ENCODE peak calls at places on chromosomes 3 and 15, in six cellular contexts. One of them, this sample, is unnamed. For H3K36me3 and H3K4me1, the result is how much of the 10 kb centered on the place peaks cover.

GRCh38 chr15:85414037-85414436 is 33.6 kb downstream of the AKAP13 start:
- DNase-seq in tibial nerve: no peak
- DNase-seq in heart left ventricle: no peak
- DNase-seq in stomach: no peak
- DNase-seq in small intestine: no peak
- DNase-seq in adrenal gland: no peak
- DNase-seq in this sample: no peak

GRCh38 chr3:127855246-127855645 is 32.9 kb upstream of the MGLL start:
- DNase-seq in tibial nerve: no peak
- DNase-seq in heart left ventricle: no peak
- DNase-seq in stomach: no peak
- DNase-seq in small intestine: no peak
- DNase-seq in adrenal gland: no peak
- DNase-seq in this sample: no peak

GRCh38 chr3:113496924-113497323 is 18.0 kb downstream of the SPICE1 start:
- DNase-seq in tibial nerve: no peak
- DNase-seq in heart left ventricle: no peak
- DNase-seq in stomach: no peak
- DNase-seq in small intestine: no peak
- DNase-seq in adrenal gland: no peak
- DNase-seq in this sample: no peak

GRCh38 chr3:55330355-55330754 is 156.8 kb downstream of the WNT5A start:
- DNase-seq in tibial nerve: no peak
- DNase-seq in heart left ventricle: no peak
- DNase-seq in stomach: no peak
- DNase-seq in small intestine: no peak
- DNase-seq in adrenal gland: peak
- DNase-seq in this sample: no peak

GRCh38 chr15:30924353-30924752 is 20.6 kb downstream of the FAN1 start:
- DNase-seq in tibial nerve: no peak
- DNase-seq in heart left ventricle: no peak
- DNase-seq in stomach: no peak
- DNase-seq in small intestine: no peak
- DNase-seq in adrenal gland: no peak
- DNase-seq in this sample: no peak

GRCh38 chr15:32688151-32688639 is 29.6 kb upstream of the GREM1 start:
- DNase-seq in tibial nerve: no peak
- DNase-seq in heart left ventricle: no peak
- DNase-seq in stomach: peak
- DNase-seq in small intestine: no peak
- DNase-seq in adrenal gland: no peak
- DNase-seq in this sample: no peak

GRCh38 chr3:17023006-17023664 is 138.4 kb downstream of the PLCL2 start:
- DNase-seq in tibial nerve: no peak
- DNase-seq in heart left ventricle: no peak
- DNase-seq in stomach: no peak
- DNase-seq in small intestine: no peak
- DNase-seq in adrenal gland: no peak
- DNase-seq in this sample: no peak

GRCh38 chr3:109440353-109440752 is 103.0 kb upstream of the DPPA4 start:
- DNase-seq in tibial nerve: no peak
- DNase-seq in heart left ventricle: no peak
- DNase-seq in stomach: no peak
- DNase-seq in small intestine: no peak
- DNase-seq in adrenal gland: no peak
- DNase-seq in this sample: no peak

GRCh38 chr15:25245801-25246622 is 192.8 kb downstream of the UBE3A start:
- DNase-seq in tibial nerve: no peak
- DNase-seq in heart left ventricle: peak
- DNase-seq in stomach: no peak
- DNase-seq in small intestine: no peak
- DNase-seq in adrenal gland: peak
- DNase-seq in this sample: peak

GRCh38 chr3:33440578-33441321 is 545 bp upstream of the UBP1 start:
- DNase-seq in tibial nerve: peak
- DNase-seq in heart left ventricle: peak
- DNase-seq in stomach: peak
- DNase-seq in small intestine: peak
- DNase-seq in adrenal gland: peak
- DNase-seq in this sample: peak

GRCh38 chr3:194168994-194169393 is 33.0 kb downstream of the HES1 start:
- DNase-seq in tibial nerve: no peak
- DNase-seq in heart left ventricle: no peak
- DNase-seq in stomach: no peak
- DNase-seq in small intestine: no peak
- DNase-seq in adrenal gland: no peak
- DNase-seq in this sample: no peak

GRCh38 chr3:13235079-13235478 is 161.8 kb upstream of the IQSEC1 start:
- DNase-seq in tibial nerve: no peak
- DNase-seq in heart left ventricle: no peak
- DNase-seq in stomach: no peak
- DNase-seq in small intestine: no peak
- DNase-seq in adrenal gland: no peak
- DNase-seq in this sample: no peak

GRCh38 chr3:152905631-152906030 is 70.7 kb downstream of the P2RY1 start:
- DNase-seq in tibial nerve: no peak
- DNase-seq in heart left ventricle: no peak
- DNase-seq in stomach: no peak
- DNase-seq in small intestine: no peak
- DNase-seq in adrenal gland: no peak
- DNase-seq in this sample: no peak

GRCh38 chr15:70141376-70142071 is 43.8 kb upstream of the TLE3 start:
- DNase-seq in tibial nerve: no peak
- DNase-seq in heart left ventricle: no peak
- DNase-seq in stomach: no peak
- DNase-seq in small intestine: no peak
- DNase-seq in adrenal gland: no peak
- DNase-seq in this sample: no peak

GRCh38 chr15:77021803-77022381 is 27.0 kb downstream of the PSTPIP1 start:
- DNase-seq in tibial nerve: no peak
- DNase-seq in heart left ventricle: peak
- DNase-seq in stomach: no peak
- DNase-seq in small intestine: peak
- DNase-seq in adrenal gland: no peak
- DNase-seq in this sample: no peak

GRCh38 chr3:36714343-36714742 is 50.0 kb downstream of the DCLK3 start:
- DNase-seq in tibial nerve: no peak
- DNase-seq in heart left ventricle: no peak
- DNase-seq in stomach: no peak
- DNase-seq in small intestine: no peak
- DNase-seq in adrenal gland: no peak
- DNase-seq in this sample: no peak

GRCh38 chr15:48984021-48984420 is 20.3 kb upstream of the SHC4 start:
- DNase-seq in tibial nerve: no peak
- DNase-seq in heart left ventricle: no peak
- DNase-seq in stomach: no peak
- DNase-seq in small intestine: no peak
- DNase-seq in adrenal gland: no peak
- DNase-seq in this sample: no peak

GRCh38 chr3:157237886-157238285 is 77.9 kb upstream of the CCNL1 start:
- DNase-seq in tibial nerve: no peak
- DNase-seq in heart left ventricle: no peak
- DNase-seq in stomach: no peak
- DNase-seq in small intestine: no peak
- DNase-seq in adrenal gland: no peak
- DNase-seq in this sample: no peak

GRCh38 chr15:84079885-84080777 is 155.4 kb upstream of the GOLGA6L4 start:
- DNase-seq in tibial nerve: no peak
- DNase-seq in heart left ventricle: no peak
- DNase-seq in stomach: peak
- DNase-seq in small intestine: peak
- DNase-seq in adrenal gland: peak
- DNase-seq in this sample: peak

GRCh38 chr15:34650177-34650576 is 66.7 kb upstream of the GOLGA8B start:
- DNase-seq in tibial nerve: no peak
- DNase-seq in heart left ventricle: no peak
- DNase-seq in stomach: no peak
- DNase-seq in small intestine: no peak
- DNase-seq in adrenal gland: no peak
- DNase-seq in this sample: no peak

GRCh38 chr15:93948728-93949127 is 282.6 kb upstream of the MCTP2 start:
- DNase-seq in tibial nerve: no peak
- DNase-seq in heart left ventricle: no peak
- DNase-seq in stomach: no peak
- DNase-seq in small intestine: no peak
- DNase-seq in adrenal gland: no peak
- DNase-seq in this sample: no peak

GRCh38 chr3:161231861-161232260 is 10.8 kb downstream of the NMD3 start:
- DNase-seq in tibial nerve: no peak
- DNase-seq in heart left ventricle: no peak
- DNase-seq in stomach: no peak
- DNase-seq in small intestine: no peak
- DNase-seq in adrenal gland: no peak
- DNase-seq in this sample: no peak

GRCh38 chr3:56887402-56888025 is 85.8 kb upstream of the ARHGEF3 start:
- DNase-seq in tibial nerve: no peak
- DNase-seq in heart left ventricle: no peak
- DNase-seq in stomach: no peak
- DNase-seq in small intestine: no peak
- DNase-seq in adrenal gland: no peak
- DNase-seq in this sample: no peak

GRCh38 chr3:189625566-189625965 is 5.6 kb upstream of the TP63 start:
- DNase-seq in tibial nerve: no peak
- DNase-seq in heart left ventricle: no peak
- DNase-seq in stomach: no peak
- DNase-seq in small intestine: no peak
- DNase-seq in adrenal gland: no peak
- DNase-seq in this sample: no peak

GRCh38 chr3:197374951-197375560 is 76.6 kb upstream of the DLG1 start:
- DNase-seq in tibial nerve: no peak
- DNase-seq in heart left ventricle: no peak
- DNase-seq in stomach: no peak
- DNase-seq in small intestine: no peak
- DNase-seq in adrenal gland: no peak
- DNase-seq in this sample: no peak

GRCh38 chr3:67517781-67518180 is 136.6 kb downstream of the SUCLG2 start:
- DNase-seq in tibial nerve: no peak
- DNase-seq in heart left ventricle: no peak
- DNase-seq in stomach: no peak
- DNase-seq in small intestine: no peak
- DNase-seq in adrenal gland: no peak
- DNase-seq in this sample: no peak

GRCh38 chr3:159732172-159733111 is 256.2 kb upstream of the IL12A start:
- DNase-seq in tibial nerve: no peak
- DNase-seq in heart left ventricle: peak
- DNase-seq in stomach: no peak
- DNase-seq in small intestine: no peak
- DNase-seq in adrenal gland: no peak
- DNase-seq in this sample: no peak

GRCh38 chr3:100730524-100730923 is 21.2 kb downstream of the TFG start:
- DNase-seq in tibial nerve: no peak
- DNase-seq in heart left ventricle: no peak
- DNase-seq in stomach: no peak
- DNase-seq in small intestine: no peak
- DNase-seq in adrenal gland: no peak
- DNase-seq in this sample: no peak
- H3K36me3 ChIP-seq in tibial nerve: under half
- H3K36me3 ChIP-seq in heart left ventricle: under half
- H3K36me3 ChIP-seq in stomach: half or more
- H3K36me3 ChIP-seq in small intestine: under half
- H3K36me3 ChIP-seq in adrenal gland: under half
- H3K36me3 ChIP-seq in this sample: under half

GRCh38 chr3:45608296-45608695 is 13.7 kb downstream of the LIMD1 start:
- DNase-seq in tibial nerve: no peak
- DNase-seq in heart left ventricle: no peak
- DNase-seq in stomach: no peak
- DNase-seq in small intestine: no peak
- DNase-seq in adrenal gland: no peak
- DNase-seq in this sample: no peak

GRCh38 chr3:45606003-45606402 is 11.5 kb downstream of the LIMD1 start:
- DNase-seq in tibial nerve: no peak
- DNase-seq in heart left ventricle: no peak
- DNase-seq in stomach: no peak
- DNase-seq in small intestine: no peak
- DNase-seq in adrenal gland: no peak
- DNase-seq in this sample: no peak

GRCh38 chr3:45608885-45609284 is 14.3 kb downstream of the LIMD1 start:
- DNase-seq in tibial nerve: no peak
- DNase-seq in heart left ventricle: no peak
- DNase-seq in stomach: peak
- DNase-seq in small intestine: no peak
- DNase-seq in adrenal gland: no peak
- DNase-seq in this sample: no peak

GRCh38 chr3:45606991-45607712 is 12.6 kb downstream of the LIMD1 start:
- DNase-seq in tibial nerve: no peak
- DNase-seq in heart left ventricle: peak
- DNase-seq in stomach: no peak
- DNase-seq in small intestine: no peak
- DNase-seq in adrenal gland: no peak
- DNase-seq in this sample: no peak

DNA sequence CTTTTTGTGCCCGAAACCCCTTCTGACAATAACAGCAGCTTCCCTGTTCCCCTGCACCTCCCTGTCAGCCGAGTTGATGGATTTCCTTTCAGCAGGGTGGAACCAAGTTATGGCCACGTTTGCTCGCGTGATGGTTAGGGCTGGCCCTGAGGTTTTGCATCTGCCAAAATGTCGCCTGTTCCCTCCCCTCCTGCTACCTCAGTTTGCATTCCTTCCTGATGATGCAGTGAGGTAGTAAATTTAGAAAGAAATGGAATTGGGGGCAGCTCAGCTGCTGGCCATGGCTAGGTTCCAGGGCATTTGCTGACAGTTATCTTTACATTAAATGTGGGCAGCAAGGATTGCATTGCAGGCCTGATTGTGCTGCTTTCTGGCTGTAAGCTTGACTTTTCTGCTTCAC is 13.2 kb downstream of the LIMD1 start:
- DNase-seq in tibial nerve: no peak
- DNase-seq in heart left ventricle: peak
- DNase-seq in stomach: no peak
- DNase-seq in small intestine: no peak
- DNase-seq in adrenal gland: no peak
- DNase-seq in this sample: no peak
- H3K4me1 ChIP-seq in tibial nerve: half or more
- H3K4me1 ChIP-seq in heart left ventricle: half or more
- H3K4me1 ChIP-seq in stomach: under half
- H3K4me1 ChIP-seq in small intestine: under half
- H3K4me1 ChIP-seq in adrenal gland: under half
- H3K4me1 ChIP-seq in this sample: half or more

GRCh38 chr3:47871389-47871788 is 68.5 kb downstream of the DHX30 start:
- DNase-seq in tibial nerve: no peak
- DNase-seq in heart left ventricle: no peak
- DNase-seq in stomach: peak
- DNase-seq in small intestine: peak
- DNase-seq in adrenal gland: no peak
- DNase-seq in this sample: no peak
- H3K36me3 ChIP-seq in tibial nerve: half or more
- H3K36me3 ChIP-seq in heart left ventricle: half or more
- H3K36me3 ChIP-seq in stomach: half or more
- H3K36me3 ChIP-seq in small intestine: under half
- H3K36me3 ChIP-seq in adrenal gland: under half
- H3K36me3 ChIP-seq in this sample: half or more

DNA sequence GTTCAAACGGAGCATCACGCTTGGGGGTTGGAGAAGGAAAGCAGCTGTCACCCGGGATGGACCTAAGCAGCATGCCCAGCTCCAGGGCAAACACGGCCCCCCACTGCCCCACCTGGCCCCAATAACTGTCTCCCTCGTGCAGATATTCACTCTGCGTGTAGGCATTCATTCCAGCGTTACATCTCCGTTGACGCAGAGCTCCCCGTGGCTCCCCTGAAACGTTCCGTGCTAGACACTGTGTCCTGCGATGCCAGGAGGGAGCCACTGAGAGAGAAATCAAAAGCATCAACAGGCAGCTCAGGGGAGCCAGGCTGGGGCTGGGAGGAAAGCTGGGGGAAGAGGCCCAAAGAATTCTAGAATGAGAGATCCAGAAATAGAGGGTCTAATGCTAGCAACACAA is 41.3 kb downstream of the NTRK3 start:
- DNase-seq in tibial nerve: no peak
- DNase-seq in heart left ventricle: no peak
- DNase-seq in stomach: no peak
- DNase-seq in small intestine: no peak
- DNase-seq in adrenal gland: no peak
- DNase-seq in this sample: no peak
- H3K4me1 ChIP-seq in tibial nerve: under half
- H3K4me1 ChIP-seq in heart left ventricle: under half
- H3K4me1 ChIP-seq in stomach: under half
- H3K4me1 ChIP-seq in small intestine: under half
- H3K4me1 ChIP-seq in adrenal gland: under half
- H3K4me1 ChIP-seq in this sample: under half